ENCODE peak calls at places on chromosome 20, in eight cellular contexts. One of them, this sample, is unnamed.

GRCh38 chr20:9958693-9959092 is 76.1 kb upstream of the ANKEF1 start:
- DNase-seq in NCI-H526: no peak
- DNase-seq in NCI-H1694 treated with DMSO at 0.1 percent for 48 hours: no peak
- DNase-seq in activated T-cell treated with anti-CD3 and anti-CD28 coated beads for 1 hour: no peak
- DNase-seq in head of caudate nucleus: no peak
- DNase-seq in omental fat pad: no peak
- DNase-seq in activated naive CD4-positive, alpha-beta T cell treated with anti-CD3 and anti-CD28 coated beads, Interleukin-2, amount 50 U/mL, for 16 hours: no peak
- DNase-seq in cerebellar cortex: no peak
- DNase-seq in this sample: no peak

GRCh38 chr20:8223096-8223870 is 91.2 kb downstream of the PLCB1 start:
- DNase-seq in NCI-H526: no peak
- DNase-seq in NCI-H1694 treated with DMSO at 0.1 percent for 48 hours: no peak
- DNase-seq in activated T-cell treated with anti-CD3 and anti-CD28 coated beads for 1 hour: no peak
- DNase-seq in head of caudate nucleus: no peak
- DNase-seq in omental fat pad: no peak
- DNase-seq in activated naive CD4-positive, alpha-beta T cell treated with anti-CD3 and anti-CD28 coated beads, Interleukin-2, amount 50 U/mL, for 16 hours: no peak
- DNase-seq in cerebellar cortex: no peak
- DNase-seq in this sample: peak

GRCh38 chr20:25644814-25645213 is 21.0 kb upstream of the NANP start:
- DNase-seq in NCI-H526: no peak
- DNase-seq in NCI-H1694 treated with DMSO at 0.1 percent for 48 hours: no peak
- DNase-seq in activated T-cell treated with anti-CD3 and anti-CD28 coated beads for 1 hour: no peak
- DNase-seq in head of caudate nucleus: no peak
- DNase-seq in omental fat pad: no peak
- DNase-seq in activated naive CD4-positive, alpha-beta T cell treated with anti-CD3 and anti-CD28 coated beads, Interleukin-2, amount 50 U/mL, for 16 hours: no peak
- DNase-seq in cerebellar cortex: no peak
- DNase-seq in this sample: no peak

GRCh38 chr20:53926428-53927028 is 143.9 kb downstream of the BCAS1 start:
- DNase-seq in NCI-H526: peak
- DNase-seq in NCI-H1694 treated with DMSO at 0.1 percent for 48 hours: no peak
- DNase-seq in activated T-cell treated with anti-CD3 and anti-CD28 coated beads for 1 hour: no peak
- DNase-seq in head of caudate nucleus: peak
- DNase-seq in omental fat pad: no peak
- DNase-seq in activated naive CD4-positive, alpha-beta T cell treated with anti-CD3 and anti-CD28 coated beads, Interleukin-2, amount 50 U/mL, for 16 hours: no peak
- DNase-seq in cerebellar cortex: no peak
- DNase-seq in this sample: peak

GRCh38 chr20:38290829-38291581 is 13.0 kb upstream of the BPI start:
- DNase-seq in NCI-H526: peak
- DNase-seq in NCI-H1694 treated with DMSO at 0.1 percent for 48 hours: no peak
- DNase-seq in activated T-cell treated with anti-CD3 and anti-CD28 coated beads for 1 hour: no peak
- DNase-seq in head of caudate nucleus: peak
- DNase-seq in omental fat pad: no peak
- DNase-seq in activated naive CD4-positive, alpha-beta T cell treated with anti-CD3 and anti-CD28 coated beads, Interleukin-2, amount 50 U/mL, for 16 hours: no peak
- DNase-seq in cerebellar cortex: peak
- DNase-seq in this sample: peak

GRCh38 chr20:42359617-42360016 is 741.4 kb upstream of the CHD6 start:
- DNase-seq in NCI-H526: no peak
- DNase-seq in NCI-H1694 treated with DMSO at 0.1 percent for 48 hours: no peak
- DNase-seq in activated T-cell treated with anti-CD3 and anti-CD28 coated beads for 1 hour: no peak
- DNase-seq in head of caudate nucleus: no peak
- DNase-seq in omental fat pad: no peak
- DNase-seq in activated naive CD4-positive, alpha-beta T cell treated with anti-CD3 and anti-CD28 coated beads, Interleukin-2, amount 50 U/mL, for 16 hours: no peak
- DNase-seq in cerebellar cortex: no peak
- DNase-seq in this sample: no peak

GRCh38 chr20:46838002-46838401 is 56.6 kb upstream of the EYA2 start:
- DNase-seq in NCI-H526: peak
- DNase-seq in NCI-H1694 treated with DMSO at 0.1 percent for 48 hours: no peak
- DNase-seq in activated T-cell treated with anti-CD3 and anti-CD28 coated beads for 1 hour: no peak
- DNase-seq in head of caudate nucleus: no peak
- DNase-seq in omental fat pad: no peak
- DNase-seq in activated naive CD4-positive, alpha-beta T cell treated with anti-CD3 and anti-CD28 coated beads, Interleukin-2, amount 50 U/mL, for 16 hours: no peak
- DNase-seq in cerebellar cortex: no peak
- DNase-seq in this sample: no peak

GRCh38 chr20:56299362-56299761 is 50.8 kb downstream of the MC3R start:
- DNase-seq in NCI-H526: no peak
- DNase-seq in NCI-H1694 treated with DMSO at 0.1 percent for 48 hours: no peak
- DNase-seq in activated T-cell treated with anti-CD3 and anti-CD28 coated beads for 1 hour: no peak
- DNase-seq in head of caudate nucleus: no peak
- DNase-seq in omental fat pad: no peak
- DNase-seq in activated naive CD4-positive, alpha-beta T cell treated with anti-CD3 and anti-CD28 coated beads, Interleukin-2, amount 50 U/mL, for 16 hours: no peak
- DNase-seq in cerebellar cortex: no peak
- DNase-seq in this sample: no peak

GRCh38 chr20:20083796-20084195 is 31.5 kb downstream of the CFAP61 start:
- DNase-seq in NCI-H526: peak
- DNase-seq in NCI-H1694 treated with DMSO at 0.1 percent for 48 hours: peak
- DNase-seq in activated T-cell treated with anti-CD3 and anti-CD28 coated beads for 1 hour: no peak
- DNase-seq in head of caudate nucleus: no peak
- DNase-seq in omental fat pad: no peak
- DNase-seq in activated naive CD4-positive, alpha-beta T cell treated with anti-CD3 and anti-CD28 coated beads, Interleukin-2, amount 50 U/mL, for 16 hours: no peak
- DNase-seq in cerebellar cortex: peak
- DNase-seq in this sample: peak

GRCh38 chr20:7291319-7291943 is 523.9 kb downstream of the BMP2 start:
- DNase-seq in NCI-H526: peak
- DNase-seq in NCI-H1694 treated with DMSO at 0.1 percent for 48 hours: no peak
- DNase-seq in activated T-cell treated with anti-CD3 and anti-CD28 coated beads for 1 hour: no peak
- DNase-seq in head of caudate nucleus: no peak
- DNase-seq in omental fat pad: no peak
- DNase-seq in activated naive CD4-positive, alpha-beta T cell treated with anti-CD3 and anti-CD28 coated beads, Interleukin-2, amount 50 U/mL, for 16 hours: no peak
- DNase-seq in cerebellar cortex: no peak
- DNase-seq in this sample: no peak

GRCh38 chr20:51331466-51331865 is 211.1 kb downstream of the NFATC2 start:
- DNase-seq in NCI-H526: no peak
- DNase-seq in NCI-H1694 treated with DMSO at 0.1 percent for 48 hours: no peak
- DNase-seq in activated T-cell treated with anti-CD3 and anti-CD28 coated beads for 1 hour: no peak
- DNase-seq in head of caudate nucleus: no peak
- DNase-seq in omental fat pad: no peak
- DNase-seq in activated naive CD4-positive, alpha-beta T cell treated with anti-CD3 and anti-CD28 coated beads, Interleukin-2, amount 50 U/mL, for 16 hours: no peak
- DNase-seq in cerebellar cortex: no peak
- DNase-seq in this sample: peak

GRCh38 chr20:23047738-23048214 is 1.7 kb downstream of the THBD start:
- DNase-seq in NCI-H526: peak
- DNase-seq in NCI-H1694 treated with DMSO at 0.1 percent for 48 hours: no peak
- DNase-seq in activated T-cell treated with anti-CD3 and anti-CD28 coated beads for 1 hour: no peak
- DNase-seq in head of caudate nucleus: no peak
- DNase-seq in omental fat pad: no peak
- DNase-seq in activated naive CD4-positive, alpha-beta T cell treated with anti-CD3 and anti-CD28 coated beads, Interleukin-2, amount 50 U/mL, for 16 hours: no peak
- DNase-seq in cerebellar cortex: no peak
- DNase-seq in this sample: peak

GRCh38 chr20:32052090-32052791 is at the start of gene HCK:
- DNase-seq in NCI-H526: peak
- DNase-seq in NCI-H1694 treated with DMSO at 0.1 percent for 48 hours: no peak
- DNase-seq in activated T-cell treated with anti-CD3 and anti-CD28 coated beads for 1 hour: no peak
- DNase-seq in head of caudate nucleus: no peak
- DNase-seq in omental fat pad: no peak
- DNase-seq in activated naive CD4-positive, alpha-beta T cell treated with anti-CD3 and anti-CD28 coated beads, Interleukin-2, amount 50 U/mL, for 16 hours: no peak
- DNase-seq in cerebellar cortex: no peak
- DNase-seq in this sample: no peak

GRCh38 chr20:34979366-34980153 is 23.9 kb downstream of the MYH7B start:
- DNase-seq in NCI-H526: peak
- DNase-seq in NCI-H1694 treated with DMSO at 0.1 percent for 48 hours: no peak
- DNase-seq in activated T-cell treated with anti-CD3 and anti-CD28 coated beads for 1 hour: no peak
- DNase-seq in head of caudate nucleus: no peak
- DNase-seq in omental fat pad: no peak
- DNase-seq in activated naive CD4-positive, alpha-beta T cell treated with anti-CD3 and anti-CD28 coated beads, Interleukin-2, amount 50 U/mL, for 16 hours: no peak
- DNase-seq in cerebellar cortex: no peak
- DNase-seq in this sample: no peak

GRCh38 chr20:25269833-25270170 is 21.9 kb downstream of the PYGB start:
- DNase-seq in NCI-H526: no peak
- DNase-seq in NCI-H1694 treated with DMSO at 0.1 percent for 48 hours: no peak
- DNase-seq in activated T-cell treated with anti-CD3 and anti-CD28 coated beads for 1 hour: no peak
- DNase-seq in head of caudate nucleus: peak
- DNase-seq in omental fat pad: no peak
- DNase-seq in activated naive CD4-positive, alpha-beta T cell treated with anti-CD3 and anti-CD28 coated beads, Interleukin-2, amount 50 U/mL, for 16 hours: no peak
- DNase-seq in cerebellar cortex: no peak
- DNase-seq in this sample: no peak

GRCh38 chr20:5400164-5400762 is 83.5 kb upstream of the PROKR2 start:
- DNase-seq in NCI-H526: no peak
- DNase-seq in NCI-H1694 treated with DMSO at 0.1 percent for 48 hours: no peak
- DNase-seq in activated T-cell treated with anti-CD3 and anti-CD28 coated beads for 1 hour: no peak
- DNase-seq in head of caudate nucleus: no peak
- DNase-seq in omental fat pad: no peak
- DNase-seq in activated naive CD4-positive, alpha-beta T cell treated with anti-CD3 and anti-CD28 coated beads, Interleukin-2, amount 50 U/mL, for 16 hours: no peak
- DNase-seq in cerebellar cortex: no peak
- DNase-seq in this sample: peak

GRCh38 chr20:44701116-44701865 is 13.9 kb upstream of the CCN5 start:
- DNase-seq in NCI-H526: peak
- DNase-seq in NCI-H1694 treated with DMSO at 0.1 percent for 48 hours: no peak
- DNase-seq in activated T-cell treated with anti-CD3 and anti-CD28 coated beads for 1 hour: no peak
- DNase-seq in head of caudate nucleus: no peak
- DNase-seq in omental fat pad: no peak
- DNase-seq in activated naive CD4-positive, alpha-beta T cell treated with anti-CD3 and anti-CD28 coated beads, Interleukin-2, amount 50 U/mL, for 16 hours: no peak
- DNase-seq in cerebellar cortex: no peak
- DNase-seq in this sample: no peak

GRCh38 chr20:14055127-14055742 is 59.9 kb downstream of the MACROD2 start:
- DNase-seq in NCI-H526: peak
- DNase-seq in NCI-H1694 treated with DMSO at 0.1 percent for 48 hours: peak
- DNase-seq in activated T-cell treated with anti-CD3 and anti-CD28 coated beads for 1 hour: no peak
- DNase-seq in head of caudate nucleus: no peak
- DNase-seq in omental fat pad: no peak
- DNase-seq in activated naive CD4-positive, alpha-beta T cell treated with anti-CD3 and anti-CD28 coated beads, Interleukin-2, amount 50 U/mL, for 16 hours: no peak
- DNase-seq in cerebellar cortex: peak
- DNase-seq in this sample: peak

GRCh38 chr20:5316188-5317158 is at the start of gene PROKR2:
- DNase-seq in NCI-H526: peak
- DNase-seq in NCI-H1694 treated with DMSO at 0.1 percent for 48 hours: no peak
- DNase-seq in activated T-cell treated with anti-CD3 and anti-CD28 coated beads for 1 hour: no peak
- DNase-seq in head of caudate nucleus: no peak
- DNase-seq in omental fat pad: no peak
- DNase-seq in activated naive CD4-positive, alpha-beta T cell treated with anti-CD3 and anti-CD28 coated beads, Interleukin-2, amount 50 U/mL, for 16 hours: no peak
- DNase-seq in cerebellar cortex: no peak
- DNase-seq in this sample: peak